ENCODE peak calls at places on chromosomes 2 and 18, in seven cellular contexts. One of them, this sample, is unnamed.

GRCh38 chr18:44679912-44680270 is 797 bp upstream of the SETBP1 start:
- DNase-seq in ovary: peak; percentile 68
- DNase-seq in transverse colon: peak; percentile 62
- DNase-seq in CD4-positive, alpha-beta T cell: no peak
- DNase-seq in cardiac muscle cell: peak; percentile 66
- DNase-seq in mammary epithelial cell: peak; percentile 52
- DNase-seq in neuronal stem cell: no peak
- DNase-seq in this sample: no peak

GRCh38 chr2:54373855-54374254 is 82.3 kb upstream of the SPTBN1 start:
- DNase-seq in CD4-positive, alpha-beta T cell: no peak
- DNase-seq in neuronal stem cell: no peak
- DNase-seq in cardiac muscle cell: no peak
- DNase-seq in mammary epithelial cell: no peak
- DNase-seq in ovary: no peak
- DNase-seq in transverse colon: no peak
- DNase-seq in this sample: no peak

GRCh38 chr2:145022671-145023330 is 502.9 kb upstream of the ZEB2 start:
- DNase-seq in ovary: no peak
- DNase-seq in cardiac muscle cell: peak; percentile 76
- DNase-seq in mammary epithelial cell: no peak
- DNase-seq in transverse colon: no peak
- DNase-seq in CD4-positive, alpha-beta T cell: no peak
- DNase-seq in neuronal stem cell: no peak
- DNase-seq in this sample: peak; percentile 95

GRCh38 chr18:79712206-79712857 is 32.7 kb downstream of the CTDP1 start:
- DNase-seq in cardiac muscle cell: no peak
- DNase-seq in CD4-positive, alpha-beta T cell: no peak
- DNase-seq in mammary epithelial cell: no peak
- DNase-seq in transverse colon: no peak
- DNase-seq in neuronal stem cell: no peak
- DNase-seq in ovary: no peak
- DNase-seq in this sample: no peak

GRCh38 chr2:96084006-96084857 is 32.1 kb downstream of the ADRA2B start:
- DNase-seq in ovary: no peak
- DNase-seq in neuronal stem cell: no peak
- DNase-seq in cardiac muscle cell: no peak
- DNase-seq in transverse colon: no peak
- DNase-seq in CD4-positive, alpha-beta T cell: peak; percentile 12
- DNase-seq in mammary epithelial cell: no peak
- DNase-seq in this sample: no peak

GRCh38 chr2:98763209-98763951 is 32.4 kb upstream of the MGAT4A start:
- DNase-seq in transverse colon: no peak
- DNase-seq in ovary: no peak
- DNase-seq in mammary epithelial cell: no peak
- DNase-seq in neuronal stem cell: no peak
- DNase-seq in CD4-positive, alpha-beta T cell: no peak
- DNase-seq in cardiac muscle cell: no peak
- DNase-seq in this sample: no peak

GRCh38 chr2:201205516-201205850 is 22.5 kb downstream of the CASP10 start:
- DNase-seq in neuronal stem cell: no peak
- DNase-seq in transverse colon: no peak
- DNase-seq in CD4-positive, alpha-beta T cell: no peak
- DNase-seq in ovary: no peak
- DNase-seq in mammary epithelial cell: no peak
- DNase-seq in cardiac muscle cell: no peak
- DNase-seq in this sample: no peak

GRCh38 chr2:15047184-15047583 is 414.7 kb downstream of the LRATD1 start:
- DNase-seq in neuronal stem cell: no peak
- DNase-seq in transverse colon: no peak
- DNase-seq in CD4-positive, alpha-beta T cell: no peak
- DNase-seq in cardiac muscle cell: no peak
- DNase-seq in mammary epithelial cell: no peak
- DNase-seq in ovary: no peak
- DNase-seq in this sample: no peak

GRCh38 chr18:44632469-44633145 is 48.1 kb upstream of the SETBP1 start:
- DNase-seq in transverse colon: no peak
- DNase-seq in CD4-positive, alpha-beta T cell: no peak
- DNase-seq in ovary: no peak
- DNase-seq in mammary epithelial cell: no peak
- DNase-seq in cardiac muscle cell: no peak
- DNase-seq in neuronal stem cell: no peak
- DNase-seq in this sample: no peak

GRCh38 chr2:181421131-181421458 is 36.1 kb upstream of the ITGA4 start:
- DNase-seq in cardiac muscle cell: no peak
- DNase-seq in transverse colon: no peak
- DNase-seq in ovary: no peak
- DNase-seq in neuronal stem cell: no peak
- DNase-seq in CD4-positive, alpha-beta T cell: no peak
- DNase-seq in mammary epithelial cell: no peak
- DNase-seq in this sample: no peak

GRCh38 chr2:157269922-157270321 is 12.4 kb downstream of the GALNT5 start:
- DNase-seq in transverse colon: no peak
- DNase-seq in ovary: no peak
- DNase-seq in cardiac muscle cell: no peak
- DNase-seq in CD4-positive, alpha-beta T cell: no peak
- DNase-seq in neuronal stem cell: no peak
- DNase-seq in mammary epithelial cell: no peak
- DNase-seq in this sample: no peak

GRCh38 chr18:59556265-59556664 is 141.0 kb downstream of the CCBE1 start:
- DNase-seq in transverse colon: no peak
- DNase-seq in CD4-positive, alpha-beta T cell: no peak
- DNase-seq in mammary epithelial cell: peak; percentile 63
- DNase-seq in neuronal stem cell: no peak
- DNase-seq in cardiac muscle cell: peak; percentile 81
- DNase-seq in ovary: no peak
- DNase-seq in this sample: no peak

GRCh38 chr18:46113751-46114150 is 9.6 kb downstream of the HAUS1 start:
- DNase-seq in ovary: no peak
- DNase-seq in CD4-positive, alpha-beta T cell: no peak
- DNase-seq in cardiac muscle cell: no peak
- DNase-seq in neuronal stem cell: no peak
- DNase-seq in transverse colon: no peak
- DNase-seq in mammary epithelial cell: no peak
- DNase-seq in this sample: no peak

GRCh38 chr2:219441451-219442205 is 7.0 kb downstream of the SPEG start:
- DNase-seq in neuronal stem cell: no peak
- DNase-seq in CD4-positive, alpha-beta T cell: peak; percentile 70
- DNase-seq in ovary: peak; percentile 58
- DNase-seq in transverse colon: peak; percentile 55
- DNase-seq in mammary epithelial cell: no peak
- DNase-seq in cardiac muscle cell: peak; percentile 57
- DNase-seq in this sample: no peak

DNA sequence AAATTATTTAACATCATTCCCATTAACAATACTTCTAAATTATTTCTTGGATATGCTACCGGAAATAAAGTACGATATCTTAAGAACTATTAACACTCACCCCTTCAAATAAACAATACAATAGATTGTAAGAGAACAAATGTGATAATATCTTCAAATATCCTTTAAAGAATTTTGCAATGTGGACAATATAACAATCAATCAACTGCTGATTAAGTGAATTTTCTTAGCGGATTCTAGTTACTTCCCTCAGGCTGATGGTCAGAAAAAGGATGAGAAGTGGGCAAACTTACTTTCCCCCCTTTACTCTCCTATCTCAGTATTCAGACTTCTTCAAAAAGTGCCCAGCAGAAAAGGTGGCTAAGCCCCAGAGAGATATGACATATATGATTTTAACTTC is 10.8 kb downstream of the NFE2L2 start:
- DNase-seq in transverse colon: no peak
- DNase-seq in mammary epithelial cell: no peak
- DNase-seq in neuronal stem cell: no peak
- DNase-seq in CD4-positive, alpha-beta T cell: no peak
- DNase-seq in cardiac muscle cell: no peak
- DNase-seq in ovary: no peak
- DNase-seq in this sample: no peak
- H3K27ac ChIP-seq in transverse colon: peak overlapping the region; percentile 67
- H3K27ac ChIP-seq in mammary epithelial cell: no peak overlapping the region
- H3K27ac ChIP-seq in neuronal stem cell: no peak overlapping the region
- H3K27ac ChIP-seq in CD4-positive, alpha-beta T cell: no peak overlapping the region
- H3K27ac ChIP-seq in cardiac muscle cell: no peak overlapping the region
- H3K27ac ChIP-seq in ovary: no peak overlapping the region
- H3K27ac ChIP-seq in this sample: no peak overlapping the region

GRCh38 chr2:46811379-46812310 is 104.0 kb downstream of the MCFD2 start:
- DNase-seq in cardiac muscle cell: no peak
- DNase-seq in ovary: no peak
- DNase-seq in neuronal stem cell: no peak
- DNase-seq in CD4-positive, alpha-beta T cell: no peak
- DNase-seq in transverse colon: no peak
- DNase-seq in mammary epithelial cell: no peak
- DNase-seq in this sample: no peak
- H3K27ac ChIP-seq in cardiac muscle cell: no peak overlapping the region
- H3K27ac ChIP-seq in ovary: no peak overlapping the region
- H3K27ac ChIP-seq in neuronal stem cell: no peak overlapping the region
- H3K27ac ChIP-seq in CD4-positive, alpha-beta T cell: no peak overlapping the region
- H3K27ac ChIP-seq in transverse colon: peak overlapping the region; percentile 73
- H3K27ac ChIP-seq in mammary epithelial cell: no peak overlapping the region
- H3K27ac ChIP-seq in this sample: no peak overlapping the region

GRCh38 chr2:57760448-57760847 is 286.2 kb upstream of the VRK2 start:
- DNase-seq in mammary epithelial cell: no peak
- DNase-seq in neuronal stem cell: no peak
- DNase-seq in transverse colon: no peak
- DNase-seq in ovary: no peak
- DNase-seq in CD4-positive, alpha-beta T cell: no peak
- DNase-seq in cardiac muscle cell: no peak
- DNase-seq in this sample: no peak
- H3K27ac ChIP-seq in mammary epithelial cell: no peak overlapping the region
- H3K27ac ChIP-seq in neuronal stem cell: peak overlapping the region; percentile 83
- H3K27ac ChIP-seq in transverse colon: no peak overlapping the region
- H3K27ac ChIP-seq in ovary: no peak overlapping the region
- H3K27ac ChIP-seq in CD4-positive, alpha-beta T cell: no peak overlapping the region
- H3K27ac ChIP-seq in cardiac muscle cell: no peak overlapping the region
- H3K27ac ChIP-seq in this sample: no peak overlapping the region

GRCh38 chr2:56713161-56713676 is 529.4 kb downstream of the CCDC85A start:
- DNase-seq in CD4-positive, alpha-beta T cell: no peak
- DNase-seq in cardiac muscle cell: peak; percentile 47
- DNase-seq in ovary: no peak
- DNase-seq in mammary epithelial cell: no peak
- DNase-seq in neuronal stem cell: no peak
- DNase-seq in transverse colon: no peak
- DNase-seq in this sample: peak; percentile 0
- H3K27ac ChIP-seq in CD4-positive, alpha-beta T cell: no peak overlapping the region
- H3K27ac ChIP-seq in cardiac muscle cell: peak overlapping the region; percentile 40
- H3K27ac ChIP-seq in ovary: no peak overlapping the region
- H3K27ac ChIP-seq in mammary epithelial cell: no peak overlapping the region
- H3K27ac ChIP-seq in neuronal stem cell: no peak overlapping the region
- H3K27ac ChIP-seq in transverse colon: no peak overlapping the region
- H3K27ac ChIP-seq in this sample: no peak overlapping the region

DNA sequence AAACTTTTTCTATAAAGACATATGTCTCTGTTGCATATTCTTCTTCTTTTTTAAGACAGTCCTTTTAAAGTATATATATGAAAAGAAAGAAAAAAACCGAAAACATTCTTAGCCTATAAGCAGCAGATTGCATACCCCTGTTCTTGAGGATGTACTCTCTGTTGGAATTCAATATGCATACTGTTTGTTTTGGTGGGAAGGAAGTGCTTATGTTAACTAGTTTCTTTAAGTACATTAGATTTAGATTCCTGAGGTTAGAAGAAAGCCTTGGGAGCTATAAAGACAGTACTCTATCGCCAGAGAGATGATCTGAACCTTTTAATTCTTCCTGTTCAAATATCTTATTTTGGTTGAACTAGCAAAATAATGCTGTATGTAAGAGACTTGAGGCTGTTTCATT is 46.8 kb upstream of the TBR1 start:
- DNase-seq in mammary epithelial cell: no peak
- DNase-seq in CD4-positive, alpha-beta T cell: no peak
- DNase-seq in transverse colon: no peak
- DNase-seq in neuronal stem cell: no peak
- DNase-seq in cardiac muscle cell: no peak
- DNase-seq in ovary: no peak
- DNase-seq in this sample: no peak
- H3K27ac ChIP-seq in mammary epithelial cell: no peak overlapping the region
- H3K27ac ChIP-seq in CD4-positive, alpha-beta T cell: no peak overlapping the region
- H3K27ac ChIP-seq in transverse colon: no peak overlapping the region
- H3K27ac ChIP-seq in neuronal stem cell: no peak overlapping the region
- H3K27ac ChIP-seq in cardiac muscle cell: no peak overlapping the region
- H3K27ac ChIP-seq in ovary: no peak overlapping the region
- H3K27ac ChIP-seq in this sample: no peak overlapping the region

DNA sequence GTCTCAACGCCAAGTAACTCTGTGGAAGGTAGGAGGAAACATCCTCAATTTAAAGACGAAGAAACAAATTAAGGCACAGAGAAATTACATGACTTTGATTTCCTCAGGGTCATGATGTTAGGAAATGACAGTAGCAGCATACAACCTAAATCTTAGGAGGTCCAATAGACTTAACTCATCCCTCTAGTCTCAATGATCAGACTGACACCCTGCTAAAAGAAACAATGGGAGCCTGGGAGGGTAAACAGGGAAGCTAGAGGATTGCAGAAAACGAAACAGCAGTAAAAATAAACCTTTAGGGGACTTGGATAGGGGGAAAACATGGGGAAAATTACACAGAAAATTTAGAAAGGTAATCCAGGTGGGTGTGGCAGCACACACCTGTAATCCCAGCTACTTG is 56.0 kb downstream of the ROCK2 start:
- DNase-seq in cardiac muscle cell: no peak
- DNase-seq in ovary: no peak
- DNase-seq in mammary epithelial cell: no peak
- DNase-seq in transverse colon: no peak
- DNase-seq in neuronal stem cell: no peak
- DNase-seq in CD4-positive, alpha-beta T cell: no peak
- DNase-seq in this sample: no peak
- H3K27ac ChIP-seq in cardiac muscle cell: peak overlapping the region; percentile 21
- H3K27ac ChIP-seq in ovary: no peak overlapping the region
- H3K27ac ChIP-seq in mammary epithelial cell: no peak overlapping the region
- H3K27ac ChIP-seq in transverse colon: no peak overlapping the region
- H3K27ac ChIP-seq in neuronal stem cell: no peak overlapping the region
- H3K27ac ChIP-seq in CD4-positive, alpha-beta T cell: no peak overlapping the region
- H3K27ac ChIP-seq in this sample: no peak overlapping the region

DNA sequence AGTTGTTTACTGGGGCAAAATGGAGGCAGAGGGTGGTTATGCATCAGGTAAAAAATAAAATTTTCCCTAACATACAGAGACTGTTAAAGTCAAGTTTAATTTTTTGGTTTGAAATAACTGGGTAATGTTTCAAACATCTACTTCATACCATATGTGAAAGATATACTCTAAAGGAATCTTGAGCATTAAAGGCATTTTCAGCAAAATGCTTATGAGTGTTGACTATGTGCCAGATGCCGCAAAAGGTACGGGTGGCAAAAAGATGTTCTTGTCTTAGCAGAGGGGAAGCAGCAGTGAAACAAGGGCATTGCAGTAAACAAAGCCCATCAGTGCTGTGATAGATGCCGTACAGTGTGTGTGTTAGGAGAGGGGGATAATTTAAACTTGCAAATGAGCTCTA is 263.1 kb upstream of the ID2 start:
- DNase-seq in neuronal stem cell: no peak
- DNase-seq in ovary: no peak
- DNase-seq in transverse colon: no peak
- DNase-seq in mammary epithelial cell: no peak
- DNase-seq in CD4-positive, alpha-beta T cell: no peak
- DNase-seq in cardiac muscle cell: peak; percentile 30
- DNase-seq in this sample: peak; percentile 23
- H3K27ac ChIP-seq in neuronal stem cell: no peak overlapping the region
- H3K27ac ChIP-seq in ovary: no peak overlapping the region
- H3K27ac ChIP-seq in transverse colon: no peak overlapping the region
- H3K27ac ChIP-seq in mammary epithelial cell: no peak overlapping the region
- H3K27ac ChIP-seq in CD4-positive, alpha-beta T cell: no peak overlapping the region
- H3K27ac ChIP-seq in cardiac muscle cell: no peak overlapping the region
- H3K27ac ChIP-seq in this sample: no peak overlapping the region

This sample was measured in brain microvascular endothelial cell.